ENCODE peak calls at places on chromosome 4, in nine cellular contexts. M is NCI-H460; R is stimulated activated CD8-positive, alpha-beta memory T cell treated with anti-CD3 and anti-CD28 coated beads, Interleukin-15, amount 100 ng/mL, for 24 hours; A is epithelial cell of esophagus; B is AG09309; T is stomach; P is fibroblast of the aortic adventitia; Q is NCI-H1694; Y is activated CD4-positive, alpha-beta T cell treated with anti-CD3 and anti-CD28 coated beads, Interleukin-2, amount 50 U/mL, for 48 hours. X is an unnamed sample.

GRCh38 chr4:152983221-152983620 is 47.1 kb downstream of the FHDC1 start:
- DNase-seq in M (no peak), R (no peak), A (no peak), B (no peak), T (no peak), P (peak), Q (no peak), Y (no peak), X (peak)

GRCh38 chr4:41882622-41883347 is 52.4 kb upstream of the TMEM33 start:
- DNase-seq in M (peak), R (peak), A (peak), B (no peak), T (peak), P (peak), Q (peak), Y (peak), X (peak)

GRCh38 chr4:7872264-7872771 is 67.3 kb downstream of the AFAP1 start:
- DNase-seq in M (peak), R (no peak), A (peak), B (peak), T (no peak), P (peak), Q (peak), Y (no peak), X (no peak)

GRCh38 chr4:98586634-98587354 is 71.6 kb downstream of the TSPAN5 start:
- DNase-seq in M (no peak), R (no peak), A (no peak), B (no peak), T (no peak), P (no peak), Q (no peak), Y (no peak), X (no peak)

GRCh38 chr4:54185380-54185779 is 43.7 kb upstream of the PDGFRA start:
- DNase-seq in M (no peak), R (no peak), A (no peak), B (no peak), T (no peak), P (no peak), Q (no peak), Y (no peak), X (no peak)

GRCh38 chr4:28062562-28062961 is 1201.9 kb downstream of the STIM2 start:
- DNase-seq in M (no peak), R (no peak), A (no peak), B (no peak), T (no peak), P (no peak), Q (no peak), Y (no peak), X (peak)

GRCh38 chr4:113145519-113146291 is 96.3 kb downstream of the ANK2 start:
- DNase-seq in M (no peak), R (no peak), A (no peak), B (no peak), T (no peak), P (no peak), Q (peak), Y (no peak), X (peak)

GRCh38 chr4:153759407-153760226 is at the start of gene RNF175:
- DNase-seq in M (no peak), R (no peak), A (no peak), B (no peak), T (no peak), P (no peak), Q (no peak), Y (peak), X (peak)

GRCh38 chr4:82721819-82722423 is 76.7 kb downstream of the SCD5 start:
- DNase-seq in M (peak), R (no peak), A (peak), B (no peak), T (peak), P (peak), Q (peak), Y (peak), X (no peak)

GRCh38 chr4:76279462-76279861 is 27.1 kb upstream of the STBD1 start:
- DNase-seq in M (no peak), R (no peak), A (no peak), B (no peak), T (no peak), P (no peak), Q (no peak), Y (no peak), X (no peak)

GRCh38 chr4:38867478-38868054 is at the start of gene FAM114A1:
- DNase-seq in M (peak), R (no peak), A (peak), B (no peak), T (peak), P (peak), Q (no peak), Y (peak), X (peak)

GRCh38 chr4:25303578-25303977 is 9.0 kb upstream of the ZCCHC4 start:
- DNase-seq in M (no peak), R (no peak), A (no peak), B (no peak), T (no peak), P (no peak), Q (no peak), Y (no peak), X (no peak)

GRCh38 chr4:149238097-149238496 is 577.5 kb downstream of the IQCM start:
- DNase-seq in M (no peak), R (no peak), A (no peak), B (no peak), T (no peak), P (no peak), Q (no peak), Y (no peak), X (no peak)

GRCh38 chr4:182604161-182604591 is 313.0 kb downstream of the DCTD start:
- DNase-seq in M (no peak), R (no peak), A (peak), B (peak), T (no peak), P (peak), Q (no peak), Y (no peak), X (no peak)

GRCh38 chr4:102438873-102439614 is 62.1 kb upstream of the NFKB1 start:
- DNase-seq in M (peak), R (no peak), A (peak), B (peak), T (no peak), P (peak), Q (peak), Y (no peak), X (peak)

GRCh38 chr4:167602157-167602556 is 367.9 kb upstream of the SPOCK3 start:
- DNase-seq in M (no peak), R (no peak), A (peak), B (no peak), T (no peak), P (peak), Q (no peak), Y (no peak), X (no peak)

X was measured in GM23338.